ENCODE peak calls at places on chromosomes 5 and 9, in six cellular contexts. S is fibroblast of mammary gland, A is lower leg skin, Y is AG09309, D is A673, M is dorsolateral prefrontal cortex. H is an unnamed sample.

GRCh38 chr5:78597068-78597857 is 51.3 kb downstream of the LHFPL2 start:
- DNase-seq in S (peak), A (no peak), M (no peak), D (peak), Y (no peak), H (no peak)

GRCh38 chr9:27665121-27665520 is 91.8 kb upstream of the C9orf72 start:
- DNase-seq in M (no peak), A (no peak), Y (no peak), D (no peak), S (no peak), H (no peak)

GRCh38 chr5:82405618-82406199 is 127.6 kb upstream of the RPS23 start:
- DNase-seq in Y (peak), A (no peak), D (no peak), S (peak), M (no peak), H (no peak)

GRCh38 chr5:177377851-177378776 is 6.1 kb upstream of the SLC34A1 start:
- DNase-seq in M (no peak), S (no peak), Y (no peak), A (no peak), D (no peak), H (no peak)

GRCh38 chr9:34332370-34332964 is 3.1 kb downstream of the NUDT2 start:
- DNase-seq in M (no peak), A (no peak), Y (no peak), D (peak), S (peak), H (peak)

GRCh38 chr9:131478421-131478868 is 24.3 kb upstream of the POMT1 start:
- DNase-seq in S (peak), A (no peak), Y (no peak), D (peak), M (no peak), H (peak)

GRCh38 chr5:129378961-129379360 is 81.1 kb upstream of the ADAMTS19 start:
- DNase-seq in S (no peak), A (no peak), D (no peak), M (no peak), Y (no peak), H (no peak)

GRCh38 chr5:132019857-132020555 is 8.5 kb upstream of the ACSL6 start:
- DNase-seq in D (no peak), S (no peak), Y (no peak), A (peak), M (no peak), H (no peak)

GRCh38 chr5:11564716-11565115 is 339.5 kb downstream of the CTNND2 start:
- DNase-seq in D (no peak), M (peak), S (no peak), A (no peak), Y (no peak), H (no peak)

GRCh38 chr9:69120380-69121154 is 53.5 kb upstream of the TJP2 start:
- DNase-seq in Y (no peak), S (no peak), D (no peak), A (peak), M (no peak), H (peak)

GRCh38 chr5:37921452-37921851 is 81.6 kb upstream of the GDNF start:
- DNase-seq in S (peak), D (peak), M (no peak), A (no peak), Y (no peak), H (no peak)

GRCh38 chr5:113806823-113807222 is 293.3 kb downstream of the YTHDC2 start:
- DNase-seq in M (no peak), D (no peak), A (peak), Y (no peak), S (no peak), H (no peak)

GRCh38 chr9:83379045-83379444 is 159.2 kb downstream of the FRMD3 start:
- DNase-seq in M (no peak), D (no peak), Y (no peak), S (no peak), A (no peak), H (no peak)

GRCh38 chr5:67206381-67207328 is 10.1 kb upstream of the CD180 start:
- DNase-seq in Y (no peak), S (peak), M (no peak), D (no peak), A (no peak), H (no peak)

GRCh38 chr9:12554636-12555035 is 138.5 kb upstream of the TYRP1 start:
- DNase-seq in S (peak), M (no peak), Y (no peak), D (peak), A (no peak), H (no peak)

GRCh38 chr5:168786142-168786541 is 207.0 kb upstream of the PANK3 start:
- DNase-seq in Y (no peak), A (no peak), S (no peak), D (no peak), M (no peak), H (peak)

GRCh38 chr5:113330533-113331200 is 104.1 kb downstream of the TSSK1B start:
- DNase-seq in Y (peak), S (peak), M (no peak), A (peak), D (peak), H (no peak)

GRCh38 chr5:159316519-159317383 is 13.5 kb downstream of the IL12B start:
- DNase-seq in A (no peak), M (no peak), D (peak), S (peak), Y (peak), H (peak)
- TF ChIP-seq CTCF in A (no peak), M (peak), D (peak), S (peak), Y (peak), H (peak)

GRCh38 chr5:88093765-88094164 is 174.9 kb downstream of the TMEM161B start:
- DNase-seq in M (no peak), A (no peak), S (no peak), Y (no peak), D (no peak), H (no peak)
- H3K4me3 ChIP-seq in M (no peak), A (no peak), S (no peak), Y (no peak), D (no peak), H (no peak)

DNA sequence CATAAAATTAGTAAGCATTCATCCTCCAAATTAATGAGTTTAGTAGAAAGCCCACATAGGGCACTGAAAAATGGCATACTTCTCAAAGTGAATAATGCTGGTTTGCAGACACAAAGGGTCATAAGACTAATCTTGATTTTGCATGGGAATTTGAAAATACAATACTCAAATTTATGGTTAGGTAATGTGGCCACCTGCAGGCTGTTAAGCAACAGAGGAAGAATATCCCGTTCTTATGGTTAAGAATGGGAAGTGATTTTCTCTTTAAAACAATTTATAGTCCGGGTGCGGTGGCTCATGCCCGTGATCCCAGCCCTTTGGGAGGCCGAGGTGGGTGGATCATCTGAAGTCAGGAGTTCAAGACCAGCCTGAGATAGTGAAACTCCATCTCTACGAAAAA is 9.4 kb upstream of the PLCXD3 start:
- DNase-seq in M (no peak), Y (no peak), S (peak), A (no peak), D (no peak), H (no peak)
- TF ChIP-seq CTCF in M (no peak), Y (peak), S (peak), A (no peak), D (peak), H (peak)

GRCh38 chr5:15387931-15388330 is 112.0 kb upstream of the FBXL7 start:
- DNase-seq in A (no peak), D (no peak), M (no peak), S (no peak), Y (no peak), H (no peak)

GRCh38 chr5:15393146-15393545 is 106.8 kb upstream of the FBXL7 start:
- DNase-seq in A (no peak), D (no peak), S (peak), M (no peak), Y (no peak), H (no peak)

GRCh38 chr5:15388856-15389255 is 111.1 kb upstream of the FBXL7 start:
- DNase-seq in S (no peak), M (no peak), A (no peak), D (no peak), Y (no peak), H (no peak)

GRCh38 chr5:15386122-15386521 is 113.9 kb upstream of the FBXL7 start:
- DNase-seq in M (no peak), Y (no peak), D (no peak), S (no peak), A (no peak), H (no peak)

DNA sequence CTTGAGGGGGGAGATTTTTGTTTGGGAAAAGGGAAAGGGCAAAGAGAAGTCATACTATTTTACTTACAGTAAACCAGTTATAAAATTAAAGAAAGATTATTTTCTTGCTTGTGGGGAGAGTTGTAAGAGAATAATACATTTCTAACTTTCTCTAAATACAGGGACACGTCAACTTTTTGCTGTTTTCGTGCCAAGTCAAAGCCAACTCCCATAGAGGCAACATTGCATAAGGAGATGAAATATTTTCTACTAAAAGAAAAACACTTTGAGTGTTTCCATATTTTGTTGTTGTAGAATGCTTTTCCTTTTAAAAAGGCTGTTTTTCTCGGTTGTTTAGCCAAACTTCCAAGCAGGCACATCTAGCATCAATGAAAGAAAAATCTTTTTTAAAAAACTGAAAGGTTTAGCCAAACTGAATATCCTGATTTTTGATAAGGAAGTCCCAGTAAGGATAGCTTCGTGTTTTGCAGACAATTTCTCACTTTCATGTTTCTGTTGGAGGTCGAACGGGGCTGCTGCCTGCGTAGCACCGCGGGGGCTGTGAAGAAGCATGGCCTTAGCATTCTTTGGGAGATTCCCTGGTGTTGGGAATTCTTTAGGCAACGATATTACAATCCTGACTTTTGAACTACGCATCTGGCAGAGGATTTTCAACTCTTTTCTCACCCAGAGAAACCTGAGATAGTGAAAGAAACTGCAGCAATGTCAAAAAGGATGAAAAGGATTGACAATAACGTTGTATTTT is 108.2 kb upstream of the FBXL7 start:
- DNase-seq in S (peak), Y (no peak), D (no peak), A (no peak), M (no peak), H (no peak)
- H3K4me3 ChIP-seq in S (no peak), Y (no peak), D (no peak), A (no peak), M (no peak), H (no peak)

GRCh38 chr9:4801156-4801555 is 8.4 kb downstream of the RCL1 start:
- DNase-seq in Y (no peak), M (no peak), S (no peak), A (no peak), D (no peak), H (no peak)
- TF ChIP-seq CTCF in Y (no peak), M (no peak), S (no peak), A (no peak), D (no peak), H (no peak)

GRCh38 chr5:159189310-159189709 is 20.0 kb downstream of the RNF145 start:
- DNase-seq in A (no peak), Y (no peak), M (no peak), S (no peak), D (no peak), H (no peak)
- H3K4me3 ChIP-seq in A (no peak), Y (no peak), M (no peak), S (no peak), D (no peak), H (no peak)

GRCh38 chr9:77968506-77968905 is 63.1 kb downstream of the GNAQ start:
- DNase-seq in S (no peak), M (no peak), A (no peak), Y (no peak), D (no peak), H (no peak)
- TF ChIP-seq CTCF in S (no peak), M (no peak), A (no peak), Y (no peak), D (no peak), H (no peak)

GRCh38 chr9:108443278-108443633 is 412.5 kb downstream of the ACTL7B start:
- DNase-seq in Y (no peak), M (no peak), D (no peak), S (peak), A (no peak), H (no peak)
- H3K4me3 ChIP-seq in Y (no peak), M (no peak), D (no peak), S (no peak), A (no peak), H (peak)

GRCh38 chr9:129567842-129568559 is 52.9 kb downstream of the C9orf50 start:
- DNase-seq in A (no peak), Y (peak), S (peak), D (peak), M (peak), H (peak)

GRCh38 chr9:129570450-129571297 is 50.2 kb downstream of the C9orf50 start:
- DNase-seq in A (peak), S (peak), Y (peak), D (peak), M (peak), H (peak)

GRCh38 chr9:129568560-129569505 is 52.1 kb downstream of the C9orf50 start:
- DNase-seq in A (no peak), M (peak), S (peak), Y (no peak), D (peak), H (peak)

GRCh38 chr9:129571298-129572051 is 49.4 kb downstream of the C9orf50 start:
- DNase-seq in A (no peak), Y (no peak), D (no peak), M (no peak), S (no peak), H (peak)

GRCh38 chr9:129569506-129570449 is 51.1 kb downstream of the C9orf50 start:
- DNase-seq in M (no peak), D (peak), Y (no peak), A (no peak), S (peak), H (peak)
- TF ChIP-seq CTCF in M (no peak), D (peak), Y (peak), A (no peak), S (peak), H (peak)

GRCh38 chr9:134391319-134392231 is 65.3 kb downstream of the RXRA start:
- DNase-seq in A (no peak), S (no peak), M (no peak), D (no peak), Y (no peak), H (no peak)
- H3K4me3 ChIP-seq in A (no peak), S (no peak), M (no peak), D (no peak), Y (no peak), H (no peak)

H was measured in osteoblast.